ENCODE peak calls at places on chromosomes 13 and 19, in ten cellular contexts. P is HepG2; B is type B pancreatic cell; L is fibroblast of pulmonary artery; X is CD4-positive, alpha-beta T cell; Z is fibroblast of the conjunctiva; J is body of pancreas; F is bronchial epithelial cell; E is CD8-positive, alpha-beta T cell; R is psoas muscle. S is an unnamed sample.

GRCh38 chr13:50152655-50153309 is 137.5 kb downstream of the KCNRG start:
- DNase-seq in P (no peak), L (no peak), B (no peak), F (no peak), E (no peak), J (no peak), X (no peak), R (no peak), Z (no peak), S (no peak)

GRCh38 chr19:34523408-34523807 is 41.9 kb downstream of the WTIP start:
- DNase-seq in B (no peak), L (no peak), R (no peak), X (no peak), E (no peak), P (no peak), J (no peak), F (no peak), Z (no peak), S (no peak)

GRCh38 chr13:104773775-104774174 is 1707.6 kb upstream of the SLC10A2 start:
- DNase-seq in L (peak; percentile 70), R (no peak), F (peak; percentile 72), B (no peak), X (no peak), Z (peak; percentile 68), E (no peak), P (peak; percentile 8), J (no peak), S (no peak)

GRCh38 chr13:51425410-51426042 is 27.3 kb downstream of the INTS6 start:
- DNase-seq in P (no peak), R (no peak), L (peak; percentile 69), J (no peak), X (no peak), B (no peak), E (no peak), Z (peak; percentile 10), F (peak; percentile 20), S (no peak)

GRCh38 chr19:56071151-56071550 is 49.9 kb downstream of the ZNF787 start:
- DNase-seq in L (no peak), F (no peak), Z (no peak), B (no peak), E (no peak), X (no peak), R (no peak), J (no peak), P (peak; percentile 39), S (no peak)

GRCh38 chr13:82275644-82276043 is 1606.6 kb downstream of the SLITRK1 start:
- DNase-seq in B (no peak), F (no peak), E (no peak), L (no peak), Z (no peak), X (no peak), J (no peak), P (no peak), R (no peak), S (no peak)

GRCh38 chr19:18967358-18968146 is 26.5 kb upstream of the HOMER3 start:
- DNase-seq in L (peak; percentile 85), E (no peak), Z (no peak), B (no peak), R (peak; percentile 83), P (no peak), F (peak; percentile 79), X (no peak), J (peak; percentile 41), S (no peak)

GRCh38 chr19:10389863-10390262 is 9.5 kb upstream of the TYK2 start:
- DNase-seq in R (no peak), L (peak; percentile 18), J (no peak), E (no peak), B (no peak), F (no peak), X (no peak), P (no peak), Z (no peak), S (no peak)

GRCh38 chr13:34833562-34834182 is 108.4 kb upstream of the NBEA start:
- DNase-seq in L (peak; percentile 7), Z (no peak), J (no peak), X (no peak), E (no peak), P (no peak), F (peak; percentile 61), B (no peak), R (no peak), S (no peak)

GRCh38 chr19:45477713-45478453 is 10.1 kb downstream of the FOSB start:
- DNase-seq in X (no peak), Z (no peak), J (no peak), R (no peak), B (no peak), F (peak; percentile 95), P (no peak), E (no peak), L (no peak), S (no peak)

GRCh38 chr19:39613597-39613996 is 11.3 kb downstream of the LGALS13 start:
- DNase-seq in J (no peak), Z (no peak), X (no peak), F (no peak), R (no peak), E (no peak), P (no peak), L (no peak), B (no peak), S (no peak)

GRCh38 chr19:17743874-17744273 is 7.4 kb upstream of the FCHO1 start:
- DNase-seq in F (peak; percentile 33), P (no peak), L (peak; percentile 76), J (no peak), X (no peak), R (no peak), E (no peak), B (no peak), Z (no peak), S (no peak)

GRCh38 chr19:19406878-19407639 is 1.6 kb downstream of the GATAD2A start:
- DNase-seq in R (peak; percentile 65), F (peak; percentile 52), Z (no peak), J (peak; percentile 49), L (peak; percentile 55), P (peak; percentile 42), E (peak; percentile 43), B (no peak), X (peak; percentile 38), S (peak; percentile 30)

GRCh38 chr13:32471187-32471922 is 43.4 kb upstream of the N4BP2L1 start:
- DNase-seq in P (no peak), E (no peak), R (peak; percentile 62), B (no peak), X (no peak), Z (no peak), J (no peak), L (peak; percentile 88), F (no peak), S (no peak)

GRCh38 chr19:45876161-45876410 is 9.9 kb downstream of the IRF2BP1 start:
- DNase-seq in B (no peak), E (no peak), J (no peak), F (no peak), L (no peak), R (no peak), P (no peak), Z (no peak), X (no peak), S (no peak)

GRCh38 chr13:33932765-33933406 is 114.9 kb downstream of the RFC3 start:
- DNase-seq in Z (no peak), J (no peak), F (no peak), E (no peak), B (no peak), R (no peak), X (no peak), L (peak; percentile 20), P (no peak), S (no peak)

GRCh38 chr19:42232435-42232834 is 10.0 kb downstream of the GSK3A start:
- DNase-seq in L (no peak), R (no peak), F (no peak), E (no peak), J (no peak), X (no peak), Z (no peak), P (no peak), B (no peak), S (no peak)

GRCh38 chr19:35665604-35666003 is 713 bp upstream of the UPK1A start:
- DNase-seq in X (no peak), B (no peak), Z (no peak), P (no peak), J (no peak), L (no peak), F (no peak), R (no peak), E (no peak), S (no peak)

GRCh38 chr19:3708207-3708931 is at the start of gene TJP3:
- DNase-seq in R (peak; percentile 67), X (no peak), Z (no peak), J (peak; percentile 81), L (no peak), E (no peak), P (peak; percentile 75), B (no peak), F (peak; percentile 30), S (no peak)

GRCh38 chr19:5403968-5404640 is 51.1 kb upstream of the ZNRF4 start:
- DNase-seq in E (peak; percentile 37), B (peak; percentile 93), X (peak; percentile 31), Z (peak; percentile 59), J (peak; percentile 73), L (peak; percentile 90), R (peak; percentile 85), F (peak; percentile 67), P (peak; percentile 63), S (peak; percentile 35)

GRCh38 chr19:45884682-45885555 is 1.0 kb downstream of the IRF2BP1 start:
- DNase-seq in P (no peak), J (peak; percentile 34), B (no peak), E (no peak), Z (no peak), F (no peak), X (no peak), L (no peak), R (peak; percentile 62), S (no peak)

GRCh38 chr19:40610396-40611064 is 9.4 kb downstream of the LTBP4 start:
- DNase-seq in P (no peak), B (no peak), R (peak; percentile 88), X (peak; percentile 57), E (peak; percentile 48), Z (no peak), L (no peak), F (peak; percentile 24), J (peak; percentile 82), S (peak; percentile 62)

GRCh38 chr19:42443944-42444398 is 1.2 kb upstream of the CXCL17 start:
- DNase-seq in B (no peak), Z (no peak), F (no peak), J (peak; percentile 53), R (no peak), P (peak; percentile 95), L (no peak), E (no peak), X (no peak), S (no peak)

GRCh38 chr13:31433201-31433600 is 233.4 kb downstream of the B3GLCT start:
- DNase-seq in F (no peak), E (no peak), J (no peak), B (no peak), L (no peak), Z (peak; percentile 46), P (no peak), X (no peak), R (no peak), S (no peak)

GRCh38 chr19:11624064-11624463 is 26.8 kb downstream of the ZNF627 start:
- DNase-seq in B (no peak), Z (no peak), L (peak; percentile 37), R (no peak), E (no peak), P (peak; percentile 45), J (no peak), F (peak; percentile 50), X (no peak), S (no peak)

GRCh38 chr19:873084-874019 is 13.9 kb downstream of the CFD start:
- DNase-seq in X (peak; percentile 81), L (peak; percentile 26), Z (no peak), P (no peak), B (no peak), E (peak; percentile 74), J (no peak), R (peak; percentile 59), F (peak; percentile 52), S (peak; percentile 92)

GRCh38 chr13:30307966-30308290 is 577 bp upstream of the KATNAL1 start:
- DNase-seq in F (no peak), B (no peak), X (no peak), Z (no peak), L (no peak), E (no peak), P (no peak), R (no peak), J (no peak), S (no peak)

GRCh38 chr19:48798937-48799336 is 11.9 kb downstream of the BCAT2 start:
- DNase-seq in J (no peak), X (no peak), P (no peak), L (no peak), R (no peak), Z (no peak), E (no peak), F (peak; percentile 26), B (no peak), S (no peak)

S was measured in T-cell.